ENCODE peak calls at places on chromosomes 16 and 17, in nine cellular contexts. One of them, this sample, is unnamed.

GRCh38 chr17:77286641-77287431 is 146.1 kb downstream of the SEC14L1 start:
- DNase-seq in Peyer's patch: peak; percentile 86
- DNase-seq in posterior vena cava: no peak
- DNase-seq in left colon: peak; percentile 80
- DNase-seq in NCI-H1092: peak; percentile 71
- DNase-seq in nucleus accumbens: no peak
- DNase-seq in lower leg skin: peak; percentile 71
- DNase-seq in tibial artery: peak; percentile 78
- DNase-seq in activated CD8-positive, alpha-beta memory T cell treated with anti-CD3 and anti-CD28 coated beads for 24 hours: no peak
- DNase-seq in this sample: no peak

GRCh38 chr16:87576191-87576590 is 26.1 kb upstream of the JPH3 start:
- DNase-seq in Peyer's patch: no peak
- DNase-seq in posterior vena cava: no peak
- DNase-seq in left colon: no peak
- DNase-seq in NCI-H1092: no peak
- DNase-seq in nucleus accumbens: no peak
- DNase-seq in lower leg skin: no peak
- DNase-seq in tibial artery: no peak
- DNase-seq in activated CD8-positive, alpha-beta memory T cell treated with anti-CD3 and anti-CD28 coated beads for 24 hours: no peak
- DNase-seq in this sample: no peak

GRCh38 chr17:75241143-75241430 is 20.3 kb downstream of the GGA3 start:
- DNase-seq in Peyer's patch: no peak
- DNase-seq in posterior vena cava: no peak
- DNase-seq in left colon: no peak
- DNase-seq in NCI-H1092: no peak
- DNase-seq in nucleus accumbens: no peak
- DNase-seq in lower leg skin: no peak
- DNase-seq in tibial artery: no peak
- DNase-seq in activated CD8-positive, alpha-beta memory T cell treated with anti-CD3 and anti-CD28 coated beads for 24 hours: no peak
- DNase-seq in this sample: no peak

GRCh38 chr17:1200440-1200839 is 20.7 kb upstream of the ABR start:
- DNase-seq in Peyer's patch: no peak
- DNase-seq in posterior vena cava: no peak
- DNase-seq in left colon: no peak
- DNase-seq in NCI-H1092: no peak
- DNase-seq in nucleus accumbens: no peak
- DNase-seq in lower leg skin: no peak
- DNase-seq in tibial artery: no peak
- DNase-seq in activated CD8-positive, alpha-beta memory T cell treated with anti-CD3 and anti-CD28 coated beads for 24 hours: peak; percentile 58
- DNase-seq in this sample: peak; percentile 74

GRCh38 chr16:75065149-75065807 is 51.3 kb downstream of the LDHD start:
- DNase-seq in Peyer's patch: peak; percentile 64
- DNase-seq in posterior vena cava: no peak
- DNase-seq in left colon: peak; percentile 47
- DNase-seq in NCI-H1092: no peak
- DNase-seq in nucleus accumbens: no peak
- DNase-seq in lower leg skin: no peak
- DNase-seq in tibial artery: no peak
- DNase-seq in activated CD8-positive, alpha-beta memory T cell treated with anti-CD3 and anti-CD28 coated beads for 24 hours: peak; percentile 72
- DNase-seq in this sample: no peak

GRCh38 chr17:1783834-1784611 is 22.2 kb downstream of the SERPINF1 start:
- DNase-seq in Peyer's patch: no peak
- DNase-seq in posterior vena cava: peak; percentile 95
- DNase-seq in left colon: peak; percentile 44
- DNase-seq in NCI-H1092: no peak
- DNase-seq in nucleus accumbens: no peak
- DNase-seq in lower leg skin: peak; percentile 93
- DNase-seq in tibial artery: peak; percentile 96
- DNase-seq in activated CD8-positive, alpha-beta memory T cell treated with anti-CD3 and anti-CD28 coated beads for 24 hours: no peak
- DNase-seq in this sample: peak; percentile 97

GRCh38 chr17:1803280-1803679 is 26.4 kb downstream of the SMYD4 start:
- DNase-seq in Peyer's patch: no peak
- DNase-seq in posterior vena cava: no peak
- DNase-seq in left colon: no peak
- DNase-seq in NCI-H1092: no peak
- DNase-seq in nucleus accumbens: no peak
- DNase-seq in lower leg skin: no peak
- DNase-seq in tibial artery: no peak
- DNase-seq in activated CD8-positive, alpha-beta memory T cell treated with anti-CD3 and anti-CD28 coated beads for 24 hours: no peak
- DNase-seq in this sample: no peak

GRCh38 chr16:85526132-85526731 is 86.9 kb upstream of the GSE1 start:
- DNase-seq in Peyer's patch: no peak
- DNase-seq in posterior vena cava: no peak
- DNase-seq in left colon: no peak
- DNase-seq in NCI-H1092: no peak
- DNase-seq in nucleus accumbens: no peak
- DNase-seq in lower leg skin: no peak
- DNase-seq in tibial artery: no peak
- DNase-seq in activated CD8-positive, alpha-beta memory T cell treated with anti-CD3 and anti-CD28 coated beads for 24 hours: no peak
- DNase-seq in this sample: no peak

GRCh38 chr16:69921125-69921524 is 30.0 kb upstream of the CLEC18A start:
- DNase-seq in Peyer's patch: no peak
- DNase-seq in posterior vena cava: no peak
- DNase-seq in left colon: no peak
- DNase-seq in NCI-H1092: no peak
- DNase-seq in nucleus accumbens: no peak
- DNase-seq in lower leg skin: no peak
- DNase-seq in tibial artery: peak; percentile 75
- DNase-seq in activated CD8-positive, alpha-beta memory T cell treated with anti-CD3 and anti-CD28 coated beads for 24 hours: no peak
- DNase-seq in this sample: no peak

GRCh38 chr17:79792984-79793923 is 3.6 kb downstream of the CBX8 start:
- DNase-seq in Peyer's patch: no peak
- DNase-seq in posterior vena cava: no peak
- DNase-seq in left colon: no peak
- DNase-seq in NCI-H1092: no peak
- DNase-seq in nucleus accumbens: no peak
- DNase-seq in lower leg skin: peak; percentile 25
- DNase-seq in tibial artery: peak; percentile 81
- DNase-seq in activated CD8-positive, alpha-beta memory T cell treated with anti-CD3 and anti-CD28 coated beads for 24 hours: no peak
- DNase-seq in this sample: no peak

GRCh38 chr17:6570731-6571465 is 14.5 kb upstream of the PITPNM3 start:
- DNase-seq in Peyer's patch: no peak
- DNase-seq in posterior vena cava: no peak
- DNase-seq in left colon: no peak
- DNase-seq in NCI-H1092: peak; percentile 29
- DNase-seq in nucleus accumbens: no peak
- DNase-seq in lower leg skin: no peak
- DNase-seq in tibial artery: no peak
- DNase-seq in activated CD8-positive, alpha-beta memory T cell treated with anti-CD3 and anti-CD28 coated beads for 24 hours: no peak
- DNase-seq in this sample: no peak

GRCh38 chr17:9402590-9403199 is 172.9 kb downstream of the STX8 start:
- DNase-seq in Peyer's patch: no peak
- DNase-seq in posterior vena cava: no peak
- DNase-seq in left colon: peak; percentile 39
- DNase-seq in NCI-H1092: no peak
- DNase-seq in nucleus accumbens: no peak
- DNase-seq in lower leg skin: no peak
- DNase-seq in tibial artery: no peak
- DNase-seq in activated CD8-positive, alpha-beta memory T cell treated with anti-CD3 and anti-CD28 coated beads for 24 hours: no peak
- DNase-seq in this sample: no peak

GRCh38 chr17:37605813-37606505 is 3.3 kb downstream of the SYNRG start:
- DNase-seq in Peyer's patch: no peak
- DNase-seq in posterior vena cava: no peak
- DNase-seq in left colon: no peak
- DNase-seq in NCI-H1092: no peak
- DNase-seq in nucleus accumbens: no peak
- DNase-seq in lower leg skin: no peak
- DNase-seq in tibial artery: no peak
- DNase-seq in activated CD8-positive, alpha-beta memory T cell treated with anti-CD3 and anti-CD28 coated beads for 24 hours: no peak
- DNase-seq in this sample: no peak

GRCh38 chr16:88424536-88425230 is 28.4 kb upstream of the ZFPM1 start:
- DNase-seq in Peyer's patch: no peak
- DNase-seq in posterior vena cava: no peak
- DNase-seq in left colon: no peak
- DNase-seq in NCI-H1092: no peak
- DNase-seq in nucleus accumbens: no peak
- DNase-seq in lower leg skin: peak; percentile 40
- DNase-seq in tibial artery: no peak
- DNase-seq in activated CD8-positive, alpha-beta memory T cell treated with anti-CD3 and anti-CD28 coated beads for 24 hours: no peak
- DNase-seq in this sample: no peak

GRCh38 chr16:74740795-74741304 is 33.8 kb downstream of the FA2H start:
- DNase-seq in Peyer's patch: peak; percentile 90
- DNase-seq in posterior vena cava: peak; percentile 73
- DNase-seq in left colon: peak; percentile 90
- DNase-seq in NCI-H1092: no peak
- DNase-seq in nucleus accumbens: no peak
- DNase-seq in lower leg skin: peak; percentile 53
- DNase-seq in tibial artery: no peak
- DNase-seq in activated CD8-positive, alpha-beta memory T cell treated with anti-CD3 and anti-CD28 coated beads for 24 hours: no peak
- DNase-seq in this sample: no peak

GRCh38 chr16:72312862-72313261 is 140.9 kb upstream of the PMFBP1 start:
- DNase-seq in Peyer's patch: no peak
- DNase-seq in posterior vena cava: no peak
- DNase-seq in left colon: no peak
- DNase-seq in NCI-H1092: no peak
- DNase-seq in nucleus accumbens: no peak
- DNase-seq in lower leg skin: no peak
- DNase-seq in tibial artery: no peak
- DNase-seq in activated CD8-positive, alpha-beta memory T cell treated with anti-CD3 and anti-CD28 coated beads for 24 hours: no peak
- DNase-seq in this sample: no peak

GRCh38 chr16:3513892-3514600 is 13.2 kb downstream of the CLUAP1 start:
- DNase-seq in Peyer's patch: no peak
- DNase-seq in posterior vena cava: peak; percentile 20
- DNase-seq in left colon: no peak
- DNase-seq in NCI-H1092: no peak
- DNase-seq in nucleus accumbens: no peak
- DNase-seq in lower leg skin: no peak
- DNase-seq in tibial artery: peak; percentile 37
- DNase-seq in activated CD8-positive, alpha-beta memory T cell treated with anti-CD3 and anti-CD28 coated beads for 24 hours: no peak
- DNase-seq in this sample: no peak

GRCh38 chr16:54846761-54847160 is 83.9 kb upstream of the IRX5 start:
- DNase-seq in Peyer's patch: no peak
- DNase-seq in posterior vena cava: no peak
- DNase-seq in left colon: no peak
- DNase-seq in NCI-H1092: no peak
- DNase-seq in nucleus accumbens: no peak
- DNase-seq in lower leg skin: no peak
- DNase-seq in tibial artery: no peak
- DNase-seq in activated CD8-positive, alpha-beta memory T cell treated with anti-CD3 and anti-CD28 coated beads for 24 hours: no peak
- DNase-seq in this sample: no peak

GRCh38 chr16:54194008-54194731 is 92.4 kb downstream of the IRX3 start:
- DNase-seq in Peyer's patch: no peak
- DNase-seq in posterior vena cava: peak; percentile 93
- DNase-seq in left colon: peak; percentile 37
- DNase-seq in NCI-H1092: peak; percentile 74
- DNase-seq in nucleus accumbens: peak; percentile 7
- DNase-seq in lower leg skin: peak; percentile 71
- DNase-seq in tibial artery: peak; percentile 94
- DNase-seq in activated CD8-positive, alpha-beta memory T cell treated with anti-CD3 and anti-CD28 coated beads for 24 hours: no peak
- DNase-seq in this sample: no peak

GRCh38 chr17:51045616-51046526 is 74.8 kb downstream of the SPAG9 start:
- DNase-seq in Peyer's patch: no peak
- DNase-seq in posterior vena cava: no peak
- DNase-seq in left colon: no peak
- DNase-seq in NCI-H1092: no peak
- DNase-seq in nucleus accumbens: no peak
- DNase-seq in lower leg skin: no peak
- DNase-seq in tibial artery: no peak
- DNase-seq in activated CD8-positive, alpha-beta memory T cell treated with anti-CD3 and anti-CD28 coated beads for 24 hours: no peak
- DNase-seq in this sample: no peak

GRCh38 chr16:54926166-54926838 is 4.4 kb upstream of the IRX5 start:
- DNase-seq in Peyer's patch: no peak
- DNase-seq in posterior vena cava: no peak
- DNase-seq in left colon: no peak
- DNase-seq in NCI-H1092: no peak
- DNase-seq in nucleus accumbens: no peak
- DNase-seq in lower leg skin: no peak
- DNase-seq in tibial artery: no peak
- DNase-seq in activated CD8-positive, alpha-beta memory T cell treated with anti-CD3 and anti-CD28 coated beads for 24 hours: no peak
- DNase-seq in this sample: no peak

GRCh38 chr17:7982666-7983065 is 19.7 kb upstream of the GUCY2D start:
- DNase-seq in Peyer's patch: no peak
- DNase-seq in posterior vena cava: no peak
- DNase-seq in left colon: no peak
- DNase-seq in NCI-H1092: no peak
- DNase-seq in nucleus accumbens: no peak
- DNase-seq in lower leg skin: no peak
- DNase-seq in tibial artery: no peak
- DNase-seq in activated CD8-positive, alpha-beta memory T cell treated with anti-CD3 and anti-CD28 coated beads for 24 hours: no peak
- DNase-seq in this sample: no peak

GRCh38 chr17:15954222-15954621 is 9.3 kb downstream of the ADORA2B start:
- DNase-seq in Peyer's patch: no peak
- DNase-seq in posterior vena cava: peak; percentile 25
- DNase-seq in left colon: no peak
- DNase-seq in NCI-H1092: no peak
- DNase-seq in nucleus accumbens: no peak
- DNase-seq in lower leg skin: no peak
- DNase-seq in tibial artery: no peak
- DNase-seq in activated CD8-positive, alpha-beta memory T cell treated with anti-CD3 and anti-CD28 coated beads for 24 hours: no peak
- DNase-seq in this sample: no peak

GRCh38 chr17:47630614-47631013 is 19.1 kb upstream of the KPNB1 start:
- DNase-seq in Peyer's patch: no peak
- DNase-seq in posterior vena cava: no peak
- DNase-seq in left colon: no peak
- DNase-seq in NCI-H1092: no peak
- DNase-seq in nucleus accumbens: no peak
- DNase-seq in lower leg skin: no peak
- DNase-seq in tibial artery: no peak
- DNase-seq in activated CD8-positive, alpha-beta memory T cell treated with anti-CD3 and anti-CD28 coated beads for 24 hours: no peak
- DNase-seq in this sample: no peak

GRCh38 chr17:16584273-16584995 is 15.4 kb upstream of the ZNF287 start:
- DNase-seq in Peyer's patch: peak; percentile 93
- DNase-seq in posterior vena cava: peak; percentile 97
- DNase-seq in left colon: peak; percentile 94
- DNase-seq in NCI-H1092: peak; percentile 81
- DNase-seq in nucleus accumbens: peak; percentile 69
- DNase-seq in lower leg skin: peak; percentile 90
- DNase-seq in tibial artery: peak; percentile 95
- DNase-seq in activated CD8-positive, alpha-beta memory T cell treated with anti-CD3 and anti-CD28 coated beads for 24 hours: peak; percentile 97
- DNase-seq in this sample: peak; percentile 98